ENCODE peak calls at places on chromosome 5, in nine cellular contexts. F is stomach, P is body of pancreas, L is prostate gland, S is fibroblast of the aortic adventitia, A is dorsolateral prefrontal cortex, Q is lower lobe of right lung, W is fibroblast of lung, Z is Panc1. T is an unnamed sample.

GRCh38 chr5:24232929-24233328 is 411.8 kb downstream of the CDH10 start:
- DNase-seq in S (no peak), Z (no peak), W (no peak), Q (no peak), F (no peak), L (no peak), A (no peak), P (no peak), T (no peak)

GRCh38 chr5:6745706-6746217 is 32.5 kb downstream of the TENT4A start:
- DNase-seq in L (peak; percentile 37), W (peak; percentile 54), Z (peak; percentile 45), P (peak; percentile 26), F (no peak), A (no peak), Q (no peak), S (peak; percentile 80), T (peak; percentile 82)

GRCh38 chr5:149775785-149776184 is 45.7 kb downstream of the PPARGC1B start:
- DNase-seq in A (no peak), W (no peak), Q (no peak), L (no peak), S (no peak), Z (peak; percentile 25), P (no peak), F (no peak), T (no peak)

GRCh38 chr5:65072836-65073620 is 304.3 kb downstream of the CWC27 start:
- DNase-seq in L (no peak), Z (no peak), A (no peak), W (peak; percentile 75), S (no peak), F (no peak), Q (no peak), P (no peak), T (no peak)

GRCh38 chr5:173016621-173017046 is 33.1 kb downstream of the ATP6V0E1 start:
- DNase-seq in F (no peak), Q (no peak), S (peak; percentile 90), A (no peak), L (peak; percentile 30), P (peak; percentile 41), Z (peak; percentile 20), W (peak; percentile 87), T (peak; percentile 24)

GRCh38 chr5:135150767-135151166 is 116.7 kb upstream of the PITX1 start:
- DNase-seq in Z (no peak), P (no peak), Q (no peak), W (no peak), F (no peak), L (no peak), S (no peak), A (no peak), T (no peak)

GRCh38 chr5:172648008-172648359 is 6.9 kb downstream of the NEURL1B start:
- DNase-seq in A (no peak), Q (no peak), Z (no peak), L (no peak), F (no peak), S (no peak), P (no peak), W (no peak), T (no peak)

GRCh38 chr5:80741015-80741414 is 86.2 kb upstream of the DHFR start:
- DNase-seq in F (no peak), Z (no peak), P (no peak), Q (no peak), L (no peak), A (no peak), W (no peak), S (no peak), T (no peak)

GRCh38 chr5:60961685-60962084 is 16.7 kb downstream of the NDUFAF2 start:
- DNase-seq in P (no peak), S (peak; percentile 66), F (no peak), W (peak; percentile 48), Z (no peak), L (no peak), Q (no peak), A (no peak), T (peak; percentile 33)

GRCh38 chr5:15772131-15772530 is 272.2 kb downstream of the FBXL7 start:
- DNase-seq in P (no peak), S (no peak), A (no peak), Q (no peak), L (no peak), F (no peak), Z (no peak), W (no peak), T (no peak)

GRCh38 chr5:37717613-37718431 is 122.0 kb downstream of the GDNF start:
- DNase-seq in S (peak; percentile 81), L (peak; percentile 85), Z (peak; percentile 84), W (peak; percentile 93), Q (peak; percentile 60), A (no peak), P (peak; percentile 77), F (peak; percentile 88), T (peak; percentile 71)

GRCh38 chr5:131274341-131275063 is 10.6 kb downstream of the CDC42SE2 start:
- DNase-seq in A (no peak), L (no peak), Q (no peak), F (no peak), S (no peak), W (no peak), P (no peak), Z (no peak), T (no peak)

DNA sequence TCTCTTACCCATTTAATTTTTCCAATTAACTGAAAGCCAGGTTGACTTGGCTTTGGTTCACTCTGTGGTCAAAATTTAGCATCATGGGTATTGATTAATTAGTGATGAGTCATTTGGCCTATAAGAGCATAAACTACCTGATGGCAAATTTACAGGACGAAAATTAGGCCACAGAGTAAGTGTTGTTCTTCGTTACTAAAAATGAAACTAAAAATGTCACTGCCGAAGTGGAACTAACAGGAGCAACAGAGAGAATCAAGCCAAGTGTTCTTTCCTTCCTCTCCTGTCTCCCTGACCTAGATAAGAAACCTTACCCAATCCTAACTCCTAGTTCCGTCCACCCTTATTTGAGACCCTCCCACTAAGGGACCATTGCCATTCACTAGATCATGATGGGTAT is 176.9 kb downstream of the RAB3C start:
- DNase-seq in F (no peak), L (no peak), S (peak; percentile 12), Q (no peak), P (no peak), A (no peak), Z (no peak), W (no peak), T (no peak)
- H3K4me3 ChIP-seq in F (peak overlapping the region; percentile 24), L (no peak overlapping the region), S (peak overlapping the region; percentile 38), Q (peak overlapping the region; percentile 27), P (no peak overlapping the region), A (peak overlapping the region; percentile 53), Z (peak overlapping the region; percentile 36), W (no peak overlapping the region), T (no peak overlapping the region)

GRCh38 chr5:91434348-91434747 is 51.2 kb upstream of the ARRDC3 start:
- DNase-seq in L (no peak), A (no peak), S (no peak), P (no peak), F (no peak), Z (no peak), W (no peak), Q (no peak), T (no peak)

GRCh38 chr5:91441082-91441481 is 58.0 kb upstream of the ARRDC3 start:
- DNase-seq in F (no peak), Q (no peak), P (no peak), L (no peak), S (no peak), Z (no peak), A (no peak), W (no peak), T (no peak)

GRCh38 chr5:91436241-91436640 is 53.1 kb upstream of the ARRDC3 start:
- DNase-seq in S (no peak), P (no peak), W (no peak), F (no peak), L (no peak), Z (no peak), A (no peak), Q (no peak), T (no peak)

GRCh38 chr5:91443028-91443427 is 59.9 kb upstream of the ARRDC3 start:
- DNase-seq in Z (no peak), L (no peak), P (no peak), A (no peak), F (no peak), Q (no peak), S (peak; percentile 56), W (peak; percentile 91), T (peak; percentile 78)

GRCh38 chr5:91438871-91439270 is 55.8 kb upstream of the ARRDC3 start:
- DNase-seq in S (no peak), Q (no peak), L (no peak), F (peak; percentile 27), W (no peak), P (no peak), A (no peak), Z (no peak), T (no peak)
- TF ChIP-seq CTCF in S (no peak), Q (no peak), L (no peak), F (no peak), W (no peak), P (no peak), A (no peak), Z (peak; percentile 20), T (no peak)

DNA sequence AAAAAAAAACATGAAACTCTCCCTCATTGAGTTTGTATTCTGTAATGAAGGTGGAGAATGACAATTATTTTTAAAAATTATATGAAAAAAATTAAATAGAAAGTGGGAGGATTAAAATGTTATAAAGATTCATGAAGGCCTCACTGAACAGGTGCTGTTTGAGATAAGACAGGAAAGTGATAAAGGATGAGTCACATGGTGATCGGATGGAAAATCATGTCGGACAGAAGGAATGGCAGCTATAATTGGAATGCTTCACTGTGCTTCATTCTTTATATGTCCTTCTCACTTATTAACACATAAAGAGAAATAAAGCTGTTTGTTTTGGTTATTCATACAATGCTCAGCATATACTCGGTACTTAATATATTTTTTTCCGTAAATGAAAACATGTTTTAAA is 464.5 kb upstream of the RGMB start:
- DNase-seq in F (no peak), P (no peak), W (peak; percentile 76), Q (no peak), S (peak; percentile 39), A (no peak), Z (no peak), L (no peak), T (peak; percentile 25)
- H3K4me3 ChIP-seq in F (no peak overlapping the region), P (no peak overlapping the region), W (no peak overlapping the region), Q (no peak overlapping the region), S (no peak overlapping the region), A (no peak overlapping the region), Z (no peak overlapping the region), L (no peak overlapping the region), T (no peak overlapping the region)

GRCh38 chr5:59588922-59589321 is 304.6 kb downstream of the PDE4D start:
- DNase-seq in S (no peak), P (no peak), F (no peak), A (no peak), Q (no peak), L (no peak), Z (no peak), W (peak; percentile 83), T (peak; percentile 60)

GRCh38 chr5:59591162-59591561 is 302.4 kb downstream of the PDE4D start:
- DNase-seq in L (no peak), P (no peak), F (no peak), Z (no peak), Q (no peak), A (no peak), S (no peak), W (no peak), T (no peak)

GRCh38 chr5:59584858-59585846 is 308.4 kb downstream of the PDE4D start:
- DNase-seq in L (no peak), W (no peak), A (no peak), P (no peak), F (no peak), Q (peak; percentile 39), S (no peak), Z (no peak), T (no peak)

GRCh38 chr5:59586811-59587340 is 306.6 kb downstream of the PDE4D start:
- DNase-seq in Q (no peak), S (no peak), F (no peak), W (peak; percentile 27), A (no peak), P (no peak), Z (no peak), L (no peak), T (no peak)

GRCh38 chr5:59587489-59588337 is 305.8 kb downstream of the PDE4D start:
- DNase-seq in Z (no peak), F (peak; percentile 47), S (peak; percentile 41), P (peak; percentile 58), Q (peak; percentile 61), A (peak; percentile 87), W (peak; percentile 87), L (peak; percentile 20), T (peak; percentile 77)
- TF ChIP-seq CTCF in Z (no peak), F (no peak), S (peak; percentile 22), P (no peak), Q (no peak), A (peak; percentile 31), W (peak; percentile 29), L (no peak), T (peak; percentile 14)

T was measured in foreskin fibroblast.